ENCODE peak calls at places on chromosomes 3 and 15, in nine cellular contexts. One of them, this sample, is unnamed.

GRCh38 chr3:123757281-123757940 is 126.7 kb downstream of the MYLK start:
- DNase-seq in astrocyte: peak; percentile 11
- DNase-seq in mucosa of gallbladder: peak; percentile 45
- DNase-seq in MCF 10A: peak; percentile 73
- DNase-seq in HTR-8/SVneo: no peak
- DNase-seq in stimulated activated CD4-positive, alpha-beta T cell treated with anti-CD3 and anti-CD28 coated beads, Interleukin-1b, Interleukin-23, amount 100 ng/mL, for 48 hours: no peak
- DNase-seq in sigmoid colon: peak; percentile 82
- DNase-seq in GM12865: no peak
- DNase-seq in kidney glomerular epithelial cell: peak; percentile 77
- DNase-seq in this sample: no peak

GRCh38 chr3:98388147-98388546 is 2.3 kb upstream of the OR5K3 start:
- DNase-seq in astrocyte: no peak
- DNase-seq in HTR-8/SVneo: no peak
- DNase-seq in sigmoid colon: no peak
- DNase-seq in kidney glomerular epithelial cell: no peak
- DNase-seq in GM12865: no peak
- DNase-seq in stimulated activated CD4-positive, alpha-beta T cell treated with anti-CD3 and anti-CD28 coated beads, Interleukin-1b, Interleukin-23, amount 100 ng/mL, for 48 hours: no peak
- DNase-seq in MCF 10A: no peak
- DNase-seq in mucosa of gallbladder: no peak
- DNase-seq in this sample: no peak

GRCh38 chr3:4309476-4310121 is 6.4 kb downstream of the SETMAR start:
- DNase-seq in HTR-8/SVneo: no peak
- DNase-seq in stimulated activated CD4-positive, alpha-beta T cell treated with anti-CD3 and anti-CD28 coated beads, Interleukin-1b, Interleukin-23, amount 100 ng/mL, for 48 hours: no peak
- DNase-seq in MCF 10A: no peak
- DNase-seq in kidney glomerular epithelial cell: no peak
- DNase-seq in GM12865: no peak
- DNase-seq in sigmoid colon: no peak
- DNase-seq in astrocyte: no peak
- DNase-seq in mucosa of gallbladder: no peak
- DNase-seq in this sample: no peak

GRCh38 chr15:45129651-45130129 is at the start of the genes DUOX1 and DUOXA1:
- DNase-seq in mucosa of gallbladder: peak; percentile 49
- DNase-seq in MCF 10A: peak; percentile 54
- DNase-seq in astrocyte: no peak
- DNase-seq in HTR-8/SVneo: no peak
- DNase-seq in stimulated activated CD4-positive, alpha-beta T cell treated with anti-CD3 and anti-CD28 coated beads, Interleukin-1b, Interleukin-23, amount 100 ng/mL, for 48 hours: no peak
- DNase-seq in sigmoid colon: no peak
- DNase-seq in kidney glomerular epithelial cell: no peak
- DNase-seq in GM12865: no peak
- DNase-seq in this sample: no peak

GRCh38 chr3:34183114-34183513 is 384.7 kb downstream of the PDCD6IP start:
- DNase-seq in astrocyte: no peak
- DNase-seq in stimulated activated CD4-positive, alpha-beta T cell treated with anti-CD3 and anti-CD28 coated beads, Interleukin-1b, Interleukin-23, amount 100 ng/mL, for 48 hours: no peak
- DNase-seq in kidney glomerular epithelial cell: no peak
- DNase-seq in sigmoid colon: no peak
- DNase-seq in mucosa of gallbladder: no peak
- DNase-seq in MCF 10A: no peak
- DNase-seq in GM12865: no peak
- DNase-seq in HTR-8/SVneo: no peak
- DNase-seq in this sample: no peak

GRCh38 chr3:12235691-12236090 is 53.2 kb upstream of the PPARG start:
- DNase-seq in stimulated activated CD4-positive, alpha-beta T cell treated with anti-CD3 and anti-CD28 coated beads, Interleukin-1b, Interleukin-23, amount 100 ng/mL, for 48 hours: no peak
- DNase-seq in mucosa of gallbladder: no peak
- DNase-seq in kidney glomerular epithelial cell: no peak
- DNase-seq in GM12865: no peak
- DNase-seq in sigmoid colon: no peak
- DNase-seq in MCF 10A: peak; percentile 58
- DNase-seq in HTR-8/SVneo: peak; percentile 21
- DNase-seq in astrocyte: peak; percentile 30
- DNase-seq in this sample: no peak

GRCh38 chr3:151901282-151901945 is 28.0 kb downstream of the SUCNR1 start:
- DNase-seq in stimulated activated CD4-positive, alpha-beta T cell treated with anti-CD3 and anti-CD28 coated beads, Interleukin-1b, Interleukin-23, amount 100 ng/mL, for 48 hours: no peak
- DNase-seq in mucosa of gallbladder: no peak
- DNase-seq in kidney glomerular epithelial cell: no peak
- DNase-seq in MCF 10A: no peak
- DNase-seq in HTR-8/SVneo: no peak
- DNase-seq in sigmoid colon: peak; percentile 74
- DNase-seq in GM12865: no peak
- DNase-seq in astrocyte: peak; percentile 61
- DNase-seq in this sample: no peak

GRCh38 chr3:41053220-41053619 is 146.1 kb upstream of the CTNNB1 start:
- DNase-seq in mucosa of gallbladder: no peak
- DNase-seq in MCF 10A: no peak
- DNase-seq in stimulated activated CD4-positive, alpha-beta T cell treated with anti-CD3 and anti-CD28 coated beads, Interleukin-1b, Interleukin-23, amount 100 ng/mL, for 48 hours: peak; percentile 53
- DNase-seq in HTR-8/SVneo: no peak
- DNase-seq in astrocyte: no peak
- DNase-seq in sigmoid colon: no peak
- DNase-seq in kidney glomerular epithelial cell: no peak
- DNase-seq in GM12865: no peak
- DNase-seq in this sample: no peak

GRCh38 chr3:124276163-124276862 is 284.4 kb upstream of the ROPN1 start:
- DNase-seq in stimulated activated CD4-positive, alpha-beta T cell treated with anti-CD3 and anti-CD28 coated beads, Interleukin-1b, Interleukin-23, amount 100 ng/mL, for 48 hours: no peak
- DNase-seq in astrocyte: no peak
- DNase-seq in kidney glomerular epithelial cell: no peak
- DNase-seq in GM12865: no peak
- DNase-seq in sigmoid colon: no peak
- DNase-seq in mucosa of gallbladder: no peak
- DNase-seq in MCF 10A: no peak
- DNase-seq in HTR-8/SVneo: no peak
- DNase-seq in this sample: no peak

GRCh38 chr15:78680416-78681068 is 39.5 kb upstream of the CHRNB4 start:
- DNase-seq in mucosa of gallbladder: no peak
- DNase-seq in kidney glomerular epithelial cell: no peak
- DNase-seq in sigmoid colon: no peak
- DNase-seq in MCF 10A: no peak
- DNase-seq in GM12865: peak; percentile 21
- DNase-seq in stimulated activated CD4-positive, alpha-beta T cell treated with anti-CD3 and anti-CD28 coated beads, Interleukin-1b, Interleukin-23, amount 100 ng/mL, for 48 hours: no peak
- DNase-seq in HTR-8/SVneo: no peak
- DNase-seq in astrocyte: no peak
- DNase-seq in this sample: no peak

GRCh38 chr3:33437556-33438283 is 2.5 kb downstream of the UBP1 start:
- DNase-seq in mucosa of gallbladder: no peak
- DNase-seq in kidney glomerular epithelial cell: no peak
- DNase-seq in sigmoid colon: no peak
- DNase-seq in GM12865: peak; percentile 37
- DNase-seq in HTR-8/SVneo: no peak
- DNase-seq in astrocyte: peak; percentile 67
- DNase-seq in MCF 10A: peak; percentile 54
- DNase-seq in stimulated activated CD4-positive, alpha-beta T cell treated with anti-CD3 and anti-CD28 coated beads, Interleukin-1b, Interleukin-23, amount 100 ng/mL, for 48 hours: no peak
- DNase-seq in this sample: no peak

GRCh38 chr15:85019815-85020590 is 38.3 kb downstream of the PDE8A start:
- DNase-seq in sigmoid colon: no peak
- DNase-seq in mucosa of gallbladder: no peak
- DNase-seq in kidney glomerular epithelial cell: no peak
- DNase-seq in GM12865: peak; percentile 72
- DNase-seq in MCF 10A: peak; percentile 52
- DNase-seq in HTR-8/SVneo: no peak
- DNase-seq in astrocyte: peak; percentile 63
- DNase-seq in stimulated activated CD4-positive, alpha-beta T cell treated with anti-CD3 and anti-CD28 coated beads, Interleukin-1b, Interleukin-23, amount 100 ng/mL, for 48 hours: no peak
- DNase-seq in this sample: no peak

GRCh38 chr3:49017229-49017615 is 1.2 kb downstream of the DALRD3 start:
- DNase-seq in GM12865: no peak
- DNase-seq in mucosa of gallbladder: no peak
- DNase-seq in kidney glomerular epithelial cell: no peak
- DNase-seq in sigmoid colon: no peak
- DNase-seq in astrocyte: no peak
- DNase-seq in HTR-8/SVneo: no peak
- DNase-seq in MCF 10A: no peak
- DNase-seq in stimulated activated CD4-positive, alpha-beta T cell treated with anti-CD3 and anti-CD28 coated beads, Interleukin-1b, Interleukin-23, amount 100 ng/mL, for 48 hours: no peak
- DNase-seq in this sample: no peak

GRCh38 chr15:41982133-41982930 is 10.0 kb upstream of the EHD4 start:
- DNase-seq in MCF 10A: no peak
- DNase-seq in astrocyte: no peak
- DNase-seq in stimulated activated CD4-positive, alpha-beta T cell treated with anti-CD3 and anti-CD28 coated beads, Interleukin-1b, Interleukin-23, amount 100 ng/mL, for 48 hours: no peak
- DNase-seq in HTR-8/SVneo: no peak
- DNase-seq in GM12865: no peak
- DNase-seq in mucosa of gallbladder: no peak
- DNase-seq in kidney glomerular epithelial cell: no peak
- DNase-seq in sigmoid colon: peak; percentile 42
- DNase-seq in this sample: no peak

GRCh38 chr3:194176274-194176991 is 40.5 kb downstream of the HES1 start:
- DNase-seq in MCF 10A: no peak
- DNase-seq in GM12865: no peak
- DNase-seq in astrocyte: no peak
- DNase-seq in HTR-8/SVneo: no peak
- DNase-seq in mucosa of gallbladder: no peak
- DNase-seq in sigmoid colon: no peak
- DNase-seq in kidney glomerular epithelial cell: no peak
- DNase-seq in stimulated activated CD4-positive, alpha-beta T cell treated with anti-CD3 and anti-CD28 coated beads, Interleukin-1b, Interleukin-23, amount 100 ng/mL, for 48 hours: no peak
- DNase-seq in this sample: no peak

GRCh38 chr3:195151866-195152526 is 119.0 kb downstream of the XXYLT1 start:
- DNase-seq in GM12865: no peak
- DNase-seq in sigmoid colon: no peak
- DNase-seq in stimulated activated CD4-positive, alpha-beta T cell treated with anti-CD3 and anti-CD28 coated beads, Interleukin-1b, Interleukin-23, amount 100 ng/mL, for 48 hours: no peak
- DNase-seq in mucosa of gallbladder: no peak
- DNase-seq in HTR-8/SVneo: peak; percentile 43
- DNase-seq in MCF 10A: peak; percentile 61
- DNase-seq in kidney glomerular epithelial cell: peak; percentile 32
- DNase-seq in astrocyte: peak; percentile 90
- DNase-seq in this sample: no peak

GRCh38 chr3:156227704-156228103 is 107.3 kb downstream of the KCNAB1 start:
- DNase-seq in MCF 10A: no peak
- DNase-seq in astrocyte: no peak
- DNase-seq in sigmoid colon: no peak
- DNase-seq in HTR-8/SVneo: no peak
- DNase-seq in kidney glomerular epithelial cell: no peak
- DNase-seq in GM12865: no peak
- DNase-seq in stimulated activated CD4-positive, alpha-beta T cell treated with anti-CD3 and anti-CD28 coated beads, Interleukin-1b, Interleukin-23, amount 100 ng/mL, for 48 hours: no peak
- DNase-seq in mucosa of gallbladder: no peak
- DNase-seq in this sample: no peak

GRCh38 chr3:82133070-82133606 is 371.7 kb upstream of the GBE1 start:
- DNase-seq in HTR-8/SVneo: peak; percentile 48
- DNase-seq in mucosa of gallbladder: peak; percentile 53
- DNase-seq in kidney glomerular epithelial cell: peak; percentile 42
- DNase-seq in sigmoid colon: peak; percentile 73
- DNase-seq in astrocyte: peak; percentile 26
- DNase-seq in MCF 10A: peak; percentile 73
- DNase-seq in stimulated activated CD4-positive, alpha-beta T cell treated with anti-CD3 and anti-CD28 coated beads, Interleukin-1b, Interleukin-23, amount 100 ng/mL, for 48 hours: peak; percentile 25
- DNase-seq in GM12865: peak; percentile 77
- DNase-seq in this sample: peak; percentile 35

GRCh38 chr3:152583913-152584312 is 251.0 kb upstream of the P2RY1 start:
- DNase-seq in MCF 10A: no peak
- DNase-seq in HTR-8/SVneo: no peak
- DNase-seq in kidney glomerular epithelial cell: no peak
- DNase-seq in sigmoid colon: peak; percentile 70
- DNase-seq in mucosa of gallbladder: no peak
- DNase-seq in stimulated activated CD4-positive, alpha-beta T cell treated with anti-CD3 and anti-CD28 coated beads, Interleukin-1b, Interleukin-23, amount 100 ng/mL, for 48 hours: no peak
- DNase-seq in GM12865: no peak
- DNase-seq in astrocyte: peak; percentile 11
- DNase-seq in this sample: no peak

GRCh38 chr15:43879386-43880355 is 52.9 kb downstream of the WDR76 start:
- DNase-seq in HTR-8/SVneo: no peak
- DNase-seq in mucosa of gallbladder: no peak
- DNase-seq in GM12865: no peak
- DNase-seq in sigmoid colon: no peak
- DNase-seq in MCF 10A: no peak
- DNase-seq in stimulated activated CD4-positive, alpha-beta T cell treated with anti-CD3 and anti-CD28 coated beads, Interleukin-1b, Interleukin-23, amount 100 ng/mL, for 48 hours: no peak
- DNase-seq in astrocyte: no peak
- DNase-seq in kidney glomerular epithelial cell: no peak
- DNase-seq in this sample: no peak

GRCh38 chr3:189202583-189202982 is 30.8 kb downstream of the TPRG1 start:
- DNase-seq in sigmoid colon: no peak
- DNase-seq in stimulated activated CD4-positive, alpha-beta T cell treated with anti-CD3 and anti-CD28 coated beads, Interleukin-1b, Interleukin-23, amount 100 ng/mL, for 48 hours: no peak
- DNase-seq in HTR-8/SVneo: no peak
- DNase-seq in mucosa of gallbladder: no peak
- DNase-seq in MCF 10A: no peak
- DNase-seq in kidney glomerular epithelial cell: no peak
- DNase-seq in GM12865: no peak
- DNase-seq in astrocyte: no peak
- DNase-seq in this sample: no peak

GRCh38 chr3:95350066-95350465 is 1287.2 kb downstream of the NSUN3 start:
- DNase-seq in stimulated activated CD4-positive, alpha-beta T cell treated with anti-CD3 and anti-CD28 coated beads, Interleukin-1b, Interleukin-23, amount 100 ng/mL, for 48 hours: no peak
- DNase-seq in mucosa of gallbladder: no peak
- DNase-seq in kidney glomerular epithelial cell: no peak
- DNase-seq in astrocyte: no peak
- DNase-seq in sigmoid colon: no peak
- DNase-seq in HTR-8/SVneo: no peak
- DNase-seq in MCF 10A: no peak
- DNase-seq in GM12865: no peak
- DNase-seq in this sample: no peak

GRCh38 chr3:152937234-152937633 is 102.3 kb downstream of the P2RY1 start:
- DNase-seq in kidney glomerular epithelial cell: no peak
- DNase-seq in mucosa of gallbladder: no peak
- DNase-seq in sigmoid colon: no peak
- DNase-seq in HTR-8/SVneo: no peak
- DNase-seq in MCF 10A: no peak
- DNase-seq in GM12865: no peak
- DNase-seq in astrocyte: no peak
- DNase-seq in stimulated activated CD4-positive, alpha-beta T cell treated with anti-CD3 and anti-CD28 coated beads, Interleukin-1b, Interleukin-23, amount 100 ng/mL, for 48 hours: no peak
- DNase-seq in this sample: no peak

GRCh38 chr3:107117922-107118576 is 259.2 kb upstream of the CCDC54 start:
- DNase-seq in HTR-8/SVneo: peak; percentile 67
- DNase-seq in GM12865: peak; percentile 55
- DNase-seq in stimulated activated CD4-positive, alpha-beta T cell treated with anti-CD3 and anti-CD28 coated beads, Interleukin-1b, Interleukin-23, amount 100 ng/mL, for 48 hours: no peak
- DNase-seq in sigmoid colon: no peak
- DNase-seq in astrocyte: peak; percentile 70
- DNase-seq in kidney glomerular epithelial cell: peak; percentile 65
- DNase-seq in mucosa of gallbladder: peak; percentile 11
- DNase-seq in MCF 10A: peak; percentile 65
- DNase-seq in this sample: peak; percentile 48

GRCh38 chr15:80856809-80857377 is 77.7 kb downstream of the CEMIP start:
- DNase-seq in MCF 10A: peak; percentile 70
- DNase-seq in mucosa of gallbladder: peak; percentile 88
- DNase-seq in kidney glomerular epithelial cell: no peak
- DNase-seq in astrocyte: no peak
- DNase-seq in GM12865: no peak
- DNase-seq in HTR-8/SVneo: no peak
- DNase-seq in stimulated activated CD4-positive, alpha-beta T cell treated with anti-CD3 and anti-CD28 coated beads, Interleukin-1b, Interleukin-23, amount 100 ng/mL, for 48 hours: no peak
- DNase-seq in sigmoid colon: peak; percentile 82
- DNase-seq in this sample: no peak

GRCh38 chr3:71262368-71263265 is 320.9 kb downstream of the FOXP1 start:
- DNase-seq in kidney glomerular epithelial cell: no peak
- DNase-seq in mucosa of gallbladder: no peak
- DNase-seq in stimulated activated CD4-positive, alpha-beta T cell treated with anti-CD3 and anti-CD28 coated beads, Interleukin-1b, Interleukin-23, amount 100 ng/mL, for 48 hours: no peak
- DNase-seq in HTR-8/SVneo: no peak
- DNase-seq in sigmoid colon: no peak
- DNase-seq in astrocyte: no peak
- DNase-seq in GM12865: no peak
- DNase-seq in MCF 10A: no peak
- DNase-seq in this sample: no peak